ENCODE peak calls at places on chromosomes 4 and X, in six cellular contexts. B, J, S, A, O and C are unnamed samples.

GRCh38 chr4:99653921-99654890 is 3.4 kb downstream of the C4orf54 start:
- DNase-seq in B (no peak), J (no peak), S (no peak), A (no peak), O (no peak), C (no peak)

GRCh38 chr4:95551653-95552052 is 2.9 kb upstream of the UNC5C start:
- DNase-seq in B (no peak), J (no peak), S (no peak), A (no peak), O (no peak), C (no peak)

GRCh38 chr4:100417565-100417964 is 100.3 kb downstream of the EMCN start:
- DNase-seq in B (no peak), J (peak; percentile 46), S (no peak), A (no peak), O (no peak), C (no peak)

GRCh38 chr4:24807611-24808010 is 12.2 kb downstream of the SOD3 start:
- DNase-seq in B (no peak), J (no peak), S (no peak), A (no peak), O (no peak), C (no peak)

GRCh38 chr4:1777822-1778641 is 15.1 kb upstream of the FGFR3 start:
- DNase-seq in B (no peak), J (peak; percentile 10), S (no peak), A (peak; percentile 14), O (no peak), C (peak; percentile 48)

GRCh38 chr4:6473264-6474052 is 1.0 kb upstream of the PPP2R2C start:
- DNase-seq in B (no peak), J (no peak), S (no peak), A (no peak), O (no peak), C (no peak)

GRCh38 chr4:183905081-183905592 is at the start of gene STOX2:
- DNase-seq in B (no peak), J (peak; percentile 16), S (peak; percentile 79), A (peak; percentile 58), O (peak; percentile 92), C (peak; percentile 77)

GRCh38 chrX:7372843-7373525 is 225.0 kb upstream of the PUDP start:
- DNase-seq in B (no peak), J (peak; percentile 46), S (no peak), A (peak; percentile 79), O (no peak), C (peak; percentile 44)

GRCh38 chr4:114005569-114006442 is 26.4 kb upstream of the ARSJ start:
- DNase-seq in B (no peak), J (peak; percentile 81), S (no peak), A (peak; percentile 80), O (no peak), C (peak; percentile 77)

GRCh38 chr4:45741897-45742296 is 382.0 kb downstream of the GABRG1 start:
- DNase-seq in B (no peak), J (peak; percentile 1), S (no peak), A (no peak), O (no peak), C (peak; percentile 6)

GRCh38 chr4:185713272-185713671 is 98.7 kb downstream of the SORBS2 start:
- DNase-seq in B (no peak), J (peak; percentile 89), S (no peak), A (no peak), O (no peak), C (no peak)

GRCh38 chr4:65791807-65792308 is 121.6 kb upstream of the EPHA5 start:
- DNase-seq in B (peak; percentile 22), J (peak; percentile 39), S (no peak), A (peak; percentile 32), O (no peak), C (no peak)

GRCh38 chr4:147581601-147582350 is 35.4 kb upstream of the TMEM184C start:
- DNase-seq in B (no peak), J (peak; percentile 93), S (no peak), A (peak; percentile 44), O (no peak), C (no peak)

GRCh38 chrX:2320580-2321327 is 180.0 kb downstream of the DHRSX start:
- DNase-seq in B (no peak), J (peak; percentile 89), S (no peak), A (no peak), O (peak; percentile 80), C (peak; percentile 35)